ENCODE peak calls at places on chromosomes 3 and 15, in six cellular contexts. C, G, S, Y, Q and N are unnamed samples.

GRCh38 chr3:34837848-34838741 is 801.2 kb upstream of the ARPP21 start:
- DNase-seq in C (no peak), G (no peak), S (no peak), Y (no peak), Q (peak; percentile 26), N (no peak)

GRCh38 chr15:86062646-86063193 is 17.0 kb upstream of the AGBL1 start:
- DNase-seq in C (no peak), G (no peak), S (no peak), Y (no peak), Q (no peak), N (no peak)

GRCh38 chr15:67421105-67421504 is 99.8 kb upstream of the C15orf61 start:
- DNase-seq in C (no peak), G (no peak), S (no peak), Y (no peak), Q (no peak), N (no peak)

GRCh38 chr3:143433787-143434378 is 314.3 kb downstream of the CHST2 start:
- DNase-seq in C (peak; percentile 29), G (no peak), S (no peak), Y (peak; percentile 60), Q (no peak), N (no peak)

GRCh38 chr3:72152551-72153476 is 367.9 kb upstream of the PROK2 start:
- DNase-seq in C (no peak), G (no peak), S (peak; percentile 85), Y (no peak), Q (peak; percentile 12), N (no peak)

GRCh38 chr3:66957357-66957756 is 40.8 kb upstream of the KBTBD8 start:
- DNase-seq in C (no peak), G (no peak), S (no peak), Y (no peak), Q (no peak), N (no peak)

GRCh38 chr15:31147943-31148621 is 46.6 kb upstream of the TRPM1 start:
- DNase-seq in C (no peak), G (no peak), S (no peak), Y (no peak), Q (no peak), N (no peak)

GRCh38 chr15:92807971-92808571 is 92.1 kb upstream of the CHD2 start:
- DNase-seq in C (no peak), G (no peak), S (peak; percentile 49), Y (no peak), Q (no peak), N (no peak)

GRCh38 chr15:56040081-56041035 is 46.9 kb upstream of the NEDD4 start:
- DNase-seq in C (no peak), G (no peak), S (peak; percentile 18), Y (peak; percentile 42), Q (peak; percentile 92), N (no peak)

GRCh38 chr3:7697538-7697937 is 804.1 kb upstream of the LMCD1 start:
- DNase-seq in C (no peak), G (no peak), S (no peak), Y (no peak), Q (no peak), N (no peak)

GRCh38 chr3:52128118-52128683 is 26.0 kb downstream of the POC1A start:
- DNase-seq in C (no peak), G (no peak), S (no peak), Y (no peak), Q (peak; percentile 87), N (no peak)

GRCh38 chr3:185558395-185558794 is 6.0 kb upstream of the LIPH start:
- DNase-seq in C (no peak), G (no peak), S (no peak), Y (no peak), Q (no peak), N (no peak)

GRCh38 chr3:103127116-103127630 is 692.4 kb downstream of the ZPLD1 start:
- DNase-seq in C (no peak), G (no peak), S (no peak), Y (no peak), Q (no peak), N (no peak)

GRCh38 chr3:188283347-188283746 is 129.4 kb downstream of the LPP start:
- DNase-seq in C (no peak), G (no peak), S (no peak), Y (no peak), Q (no peak), N (no peak)

GRCh38 chr3:36904641-36905040 is 40.2 kb downstream of the TRANK1 start:
- DNase-seq in C (no peak), G (no peak), S (no peak), Y (no peak), Q (peak; percentile 40), N (no peak)

GRCh38 chr3:194749631-194750271 is 64.1 kb downstream of the FAM43A start:
- DNase-seq in C (no peak), G (no peak), S (no peak), Y (no peak), Q (no peak), N (no peak)

GRCh38 chr15:39692464-39693327 is 89.9 kb downstream of the FSIP1 start:
- DNase-seq in C (no peak), G (no peak), S (no peak), Y (no peak), Q (no peak), N (no peak)

GRCh38 chr3:193211173-193211572 is 29.8 kb upstream of the PLAAT1 start:
- DNase-seq in C (no peak), G (no peak), S (no peak), Y (no peak), Q (no peak), N (no peak)

GRCh38 chr15:38300395-38300794 is 47.8 kb downstream of the SPRED1 start:
- DNase-seq in C (peak; percentile 6), G (no peak), S (no peak), Y (no peak), Q (no peak), N (no peak)